ENCODE peak calls at places on chromosomes 5 and 9, in four cellular contexts. M is IMR-90, Z is GM12878, E is K562. L is an unnamed sample.

GRCh38 chr5:78569441-78569840 is 79.1 kb downstream of the LHFPL2 start:
- DNase-seq in M (peak), Z (no peak), E (no peak), L (peak)

GRCh38 chr9:17802249-17802857 is 223.5 kb downstream of the SH3GL2 start:
- DNase-seq in E (no peak), Z (no peak), M (peak), L (peak)

GRCh38 chr5:37722236-37723146 is 117.3 kb downstream of the GDNF start:
- DNase-seq in M (peak), E (no peak), Z (peak), L (peak)

GRCh38 chr5:98524796-98525195 is 248.7 kb upstream of the RGMB start:
- DNase-seq in M (no peak), E (no peak), Z (no peak), L (no peak)

GRCh38 chr9:134344068-134344820 is 18.0 kb downstream of the RXRA start:
- DNase-seq in Z (no peak), E (peak), M (peak), L (no peak)

GRCh38 chr5:150069619-150070276 is 16.6 kb downstream of the CSF1R start:
- DNase-seq in M (no peak), E (no peak), Z (no peak), L (no peak)

GRCh38 chr9:76403352-76403751 is 9.1 kb upstream of the RFK start:
- DNase-seq in E (no peak), Z (peak), M (peak), L (peak)

GRCh38 chr5:25991639-25992038 is 1046.7 kb downstream of the CDH9 start:
- DNase-seq in M (no peak), E (no peak), Z (no peak), L (no peak)

GRCh38 chr9:27276182-27277030 is 20.5 kb downstream of the EQTN start:
- DNase-seq in M (peak), Z (no peak), E (peak), L (peak)

GRCh38 chr5:172078726-172079345 is 72.4 kb upstream of the FBXW11 start:
- DNase-seq in E (no peak), M (no peak), Z (no peak), L (no peak)

GRCh38 chr5:148474025-148474511 is 90.3 kb downstream of the FBXO38 start:
- DNase-seq in M (peak), Z (no peak), E (peak), L (peak)

GRCh38 chr5:43874772-43875171 is 271.8 kb downstream of the NNT start:
- DNase-seq in E (no peak), Z (no peak), M (peak), L (no peak)

GRCh38 chr9:103183569-103184191 is 188.5 kb downstream of the CYLC2 start:
- DNase-seq in E (no peak), M (no peak), Z (no peak), L (no peak)

GRCh38 chr9:121213136-121213806 is 11.6 kb upstream of the RAB14 start:
- DNase-seq in Z (no peak), E (peak), M (peak), L (peak)

GRCh38 chr5:40261984-40262383 is 417.7 kb upstream of the PTGER4 start:
- DNase-seq in M (no peak), Z (no peak), E (no peak), L (no peak)

GRCh38 chr9:133154097-133154989 is 9.4 kb downstream of the GBGT1 start:
- DNase-seq in M (no peak), E (peak), Z (no peak), L (no peak)

GRCh38 chr5:72608297-72608696 is 101.1 kb upstream of the ZNF366 start:
- DNase-seq in Z (no peak), E (no peak), M (peak), L (peak)

GRCh38 chr9:7223981-7224380 is 466.2 kb downstream of the KDM4C start:
- DNase-seq in Z (no peak), M (no peak), E (no peak), L (no peak)

GRCh38 chr9:96139592-96140251 is 162.3 kb downstream of the HSD17B3 start:
- DNase-seq in Z (no peak), M (peak), E (no peak), L (peak)

GRCh38 chr9:107869111-107869510 is 379.5 kb upstream of the KLF4 start:
- DNase-seq in Z (no peak), M (no peak), E (no peak), L (no peak)

GRCh38 chr9:136081826-136082495 is 13.1 kb downstream of the NACC2 start:
- DNase-seq in M (no peak), E (no peak), Z (no peak), L (no peak)

GRCh38 chr5:172727551-172727950 is 43.4 kb downstream of the DUSP1 start:
- DNase-seq in M (no peak), Z (no peak), E (no peak), L (no peak)

GRCh38 chr5:75335952-75336624 is 932 bp upstream of the HMGCR start:
- DNase-seq in M (peak), Z (peak), E (peak), L (peak)

GRCh38 chr5:4130819-4131218 is 535.2 kb downstream of the IRX1 start:
- DNase-seq in M (no peak), E (no peak), Z (no peak), L (no peak)

GRCh38 chr5:127656825-127657224 is 7.9 kb downstream of the CTXN3 start:
- DNase-seq in E (no peak), M (no peak), Z (no peak), L (no peak)

GRCh38 chr5:10556893-10557746 is 6.8 kb upstream of the ANKRD33B start:
- DNase-seq in E (peak), M (no peak), Z (no peak), L (no peak)

GRCh38 chr5:146645382-146645781 is 129.4 kb upstream of the GPR151 start:
- DNase-seq in Z (no peak), E (no peak), M (no peak), L (no peak)

GRCh38 chr5:6937675-6938074 is 224.4 kb downstream of the TENT4A start:
- DNase-seq in Z (no peak), E (no peak), M (no peak), L (no peak)

DNA sequence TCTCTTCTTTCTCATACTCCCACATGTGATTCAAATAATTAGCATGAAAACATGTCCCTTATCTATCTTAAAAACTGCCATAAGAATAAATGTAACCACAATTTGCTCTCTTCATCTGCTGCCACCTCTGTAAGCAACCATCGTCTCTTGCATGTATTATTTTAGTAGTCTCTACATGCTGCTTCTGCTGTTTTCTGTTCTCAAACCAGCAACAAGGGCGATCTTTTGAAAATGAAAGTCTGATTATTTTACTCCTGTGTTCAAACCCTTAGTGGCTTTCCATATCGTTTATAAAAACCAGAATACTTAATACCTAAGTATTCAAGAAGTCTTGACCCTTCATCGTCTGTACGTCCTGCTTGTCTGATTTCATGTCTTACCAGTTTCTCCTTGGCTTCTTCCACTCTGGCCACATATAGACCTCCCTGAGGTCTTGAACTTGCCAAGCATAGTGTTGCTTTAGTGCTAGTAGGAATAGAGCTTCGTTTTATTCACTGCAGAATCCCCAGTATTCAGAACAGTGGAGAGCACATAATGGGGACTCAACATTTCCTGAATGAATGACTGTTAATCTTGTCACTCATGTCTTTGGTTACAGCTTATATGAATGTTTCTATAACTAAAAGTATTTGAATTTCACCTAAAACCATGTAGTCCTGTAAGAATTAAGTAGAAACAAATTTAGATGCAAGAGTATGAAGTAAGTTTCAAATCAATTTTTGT is 10.6 kb downstream of the CDC42SE2 start:
- DNase-seq in M (no peak), Z (no peak), E (no peak), L (no peak)
- TF ChIP-seq FOS in M (no peak), Z (no peak), E (no peak), L (no peak)

GRCh38 chr5:124591583-124591982 is 154.9 kb downstream of the ZNF608 start:
- DNase-seq in Z (no peak), E (no peak), M (no peak), L (no peak)

GRCh38 chr5:124592891-124593290 is 153.5 kb downstream of the ZNF608 start:
- DNase-seq in Z (no peak), M (no peak), E (no peak), L (no peak)

GRCh38 chr5:124590686-124591085 is 155.8 kb downstream of the ZNF608 start:
- DNase-seq in Z (no peak), M (no peak), E (no peak), L (peak)

GRCh38 chr5:124596595-124597388 is 149.6 kb downstream of the ZNF608 start:
- DNase-seq in E (peak), Z (no peak), M (peak), L (peak)

GRCh38 chr5:124593952-124594351 is 152.5 kb downstream of the ZNF608 start:
- DNase-seq in Z (no peak), M (no peak), E (no peak), L (no peak)
- TF ChIP-seq POLR2A in Z (no peak), M (no peak), E (no peak), L (no peak)

DNA sequence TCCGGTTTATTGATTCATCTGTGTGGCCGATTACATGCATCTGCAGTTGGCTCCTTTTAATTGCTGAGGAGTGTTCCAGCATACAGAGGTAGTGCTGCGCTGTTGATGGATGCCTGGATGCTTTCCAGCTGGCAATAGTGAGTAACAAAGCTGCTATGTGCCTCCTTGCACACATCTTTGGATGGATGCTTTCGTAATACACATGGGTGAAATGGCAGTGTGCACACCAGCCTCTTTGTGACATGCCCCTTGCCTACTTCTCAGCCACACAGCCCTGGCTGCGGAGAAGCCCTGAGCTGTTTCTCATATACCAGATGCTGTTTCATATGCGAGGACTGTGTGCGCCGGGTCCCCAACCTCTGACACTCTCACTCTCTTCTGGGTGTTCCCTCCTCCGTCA is 151.0 kb downstream of the GADD45G start:
- DNase-seq in Z (no peak), M (peak), E (no peak), L (no peak)
- TF ChIP-seq FOS in Z (no peak), M (no peak), E (no peak), L (no peak)

DNA sequence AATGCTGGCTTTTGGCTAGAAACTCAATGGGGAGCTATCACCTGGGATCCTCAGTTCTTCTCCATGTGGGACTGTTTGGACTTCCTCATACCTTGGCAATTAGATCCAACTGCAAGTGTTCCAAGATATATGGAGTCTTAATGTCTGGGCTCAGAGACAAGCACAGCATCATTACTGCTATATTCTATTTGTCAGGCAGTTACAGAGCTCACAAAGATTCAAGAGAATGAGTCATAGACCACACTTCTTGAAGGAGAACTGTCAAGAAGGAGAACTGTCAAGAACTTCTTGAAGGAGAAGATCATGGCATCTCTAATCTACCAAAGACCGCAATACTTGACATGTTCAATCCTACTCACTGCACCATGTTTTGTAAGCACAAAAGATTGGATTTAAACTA is 106.8 kb upstream of the NREP start:
- DNase-seq in Z (no peak), M (peak), E (no peak), L (no peak)
- TF ChIP-seq POLR2A in Z (no peak), M (no peak), E (no peak), L (no peak)

GRCh38 chr9:124298646-124299235 is 41.0 kb downstream of the NEK6 start:
- DNase-seq in M (no peak), E (no peak), Z (no peak), L (no peak)
- TF ChIP-seq FOS in M (no peak), E (no peak), Z (no peak), L (no peak)

GRCh38 chr5:86523718-86524117 is 94.0 kb upstream of the COX7C start:
- DNase-seq in M (no peak), E (no peak), Z (no peak), L (no peak)

GRCh38 chr5:86526811-86527348 is 90.9 kb upstream of the COX7C start:
- DNase-seq in Z (no peak), E (peak), M (no peak), L (no peak)

DNA sequence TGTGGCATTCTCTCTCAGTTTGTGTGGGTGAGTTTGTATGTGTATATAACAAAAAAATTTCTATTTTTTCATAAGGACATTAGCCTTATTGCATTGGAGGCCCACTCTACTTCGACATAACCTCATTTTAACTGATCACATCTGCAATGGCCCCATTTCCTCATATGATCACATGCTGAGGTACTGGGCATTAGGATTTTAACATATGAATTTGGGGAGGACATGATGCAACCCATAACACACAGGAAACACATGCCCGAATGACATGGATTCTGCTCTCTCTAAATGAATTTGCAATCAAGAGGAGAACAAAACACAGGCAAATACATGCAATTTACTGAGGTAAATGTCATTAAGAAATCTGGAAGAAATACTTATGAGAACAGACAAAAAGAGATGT is 92.1 kb upstream of the COX7C start:
- DNase-seq in Z (no peak), M (no peak), E (no peak), L (no peak)
- TF ChIP-seq POLR2A in Z (no peak), M (no peak), E (no peak), L (no peak)

DNA sequence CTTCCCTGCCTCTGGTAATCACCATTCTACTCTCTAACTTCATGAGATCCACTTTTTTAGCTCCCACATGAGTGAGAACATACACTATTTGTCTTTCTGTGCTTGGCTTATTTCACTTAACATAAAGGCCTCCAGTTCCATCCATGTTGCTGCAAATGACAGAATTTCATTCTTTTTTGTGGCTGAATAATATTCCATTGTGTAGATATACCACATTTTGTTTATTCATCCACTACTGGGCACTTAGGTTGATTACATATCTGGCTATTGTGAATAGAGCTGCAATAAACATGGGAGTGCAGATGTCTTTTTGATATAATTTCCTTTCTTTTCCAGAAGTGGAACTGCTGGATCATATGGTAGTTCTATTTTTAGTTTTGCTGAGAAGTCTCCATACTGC is 28.7 kb downstream of the SHOC1 start:
- DNase-seq in Z (no peak), M (no peak), E (no peak), L (no peak)
- TF ChIP-seq FOS in Z (no peak), M (no peak), E (no peak), L (no peak)

DNA sequence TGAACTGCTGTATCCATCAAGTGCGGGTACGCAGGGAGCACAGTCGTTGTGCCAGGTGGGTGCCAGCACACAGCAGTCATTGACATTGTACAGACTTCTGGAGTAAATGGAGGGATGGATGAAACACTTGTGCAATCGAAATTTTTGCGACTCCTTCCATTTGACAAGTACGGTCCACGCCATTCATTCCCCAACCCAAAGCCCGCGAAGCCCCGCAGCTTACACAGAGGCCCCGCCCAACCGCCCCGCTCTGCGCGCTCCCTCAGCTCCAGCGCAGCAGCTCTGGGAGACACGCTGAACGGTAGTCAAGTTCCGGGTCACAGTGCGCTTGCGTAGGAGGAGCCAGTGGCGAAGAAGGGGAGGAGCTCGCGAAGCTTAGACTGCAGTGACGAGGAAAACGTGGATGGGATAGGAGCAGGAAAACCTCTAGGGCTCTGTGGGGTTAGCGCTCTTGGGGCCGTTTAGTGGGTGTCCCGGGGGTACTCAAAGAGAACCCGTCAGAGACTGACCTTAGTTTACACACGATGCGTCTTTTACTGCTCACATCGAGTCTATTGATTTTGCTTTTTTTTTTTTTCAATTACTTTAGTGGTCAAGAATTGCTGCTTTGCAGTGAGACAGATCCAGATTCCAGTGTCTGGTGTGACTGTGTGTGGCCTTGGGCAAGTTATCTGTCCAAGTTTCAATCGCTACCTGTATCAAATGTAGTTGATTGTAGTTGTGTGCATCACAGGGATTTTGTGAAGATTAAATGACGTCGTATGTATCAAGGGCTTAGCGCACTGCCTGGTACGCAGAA is 15.3 kb upstream of the MSANTD3 start:
- DNase-seq in M (peak), E (no peak), Z (peak), L (peak)
- TF ChIP-seq POLR2A in M (peak), E (no peak), Z (peak), L (peak)

GRCh38 chr5:32583582-32584232 is 1.6 kb upstream of the SUB1 start:
- DNase-seq in E (no peak), M (no peak), Z (peak), L (no peak)

GRCh38 chr5:32586251-32586642 is 890 bp downstream of the SUB1 start:
- DNase-seq in E (no peak), Z (peak), M (no peak), L (no peak)

GRCh38 chr5:32585122-32585445 is 273 bp upstream of the SUB1 start:
- DNase-seq in M (no peak), Z (no peak), E (no peak), L (no peak)

GRCh38 chr5:32585446-32586250 is at the start of gene SUB1:
- DNase-seq in Z (peak), M (peak), E (peak), L (peak)

DNA sequence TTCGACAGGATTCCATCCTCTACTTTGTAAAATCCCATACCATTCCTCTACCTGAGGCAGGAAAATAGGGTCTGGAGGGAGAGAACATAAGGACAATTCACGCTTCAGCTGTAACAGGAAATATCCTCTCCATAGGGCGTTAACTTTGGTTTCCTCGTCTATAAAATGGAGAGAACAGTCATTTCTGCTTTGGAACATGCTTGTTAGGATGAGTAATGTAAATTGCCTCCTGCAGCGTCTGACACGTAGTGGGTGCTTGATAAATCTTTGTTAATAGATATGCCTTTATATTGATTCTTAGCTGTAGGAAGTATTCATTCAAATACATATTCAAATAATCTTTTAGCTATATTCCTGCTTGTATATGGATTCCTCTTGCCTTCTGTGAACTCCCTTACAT is 706 bp upstream of the SUB1 start:
- DNase-seq in E (no peak), Z (no peak), M (no peak), L (no peak)
- TF ChIP-seq FOS in E (no peak), Z (no peak), M (no peak), L (no peak)